ENCODE peak calls at places on chromosomes 4 and X, in ten cellular contexts. G is activated naive CD8-positive, alpha-beta T cell treated with anti-CD3 and anti-CD28 coated beads, Interleukin-2, amount 50 U/mL, for 24 hours; B is C1 segment of cervical spinal cord; C is SK-N-SH; M is anterior cingulate cortex; X is Daoy; Y is NCI-H2029 treated with DMSO at 0.1 percent for 48 hours; H is CD4-positive, alpha-beta T cell; D is hypothalamus; U is choroid plexus epithelial cell. T is an unnamed sample.

GRCh38 chrX:29661290-29661689 is 554.1 kb upstream of the MAGEB2 start:
- DNase-seq in G (no peak), B (no peak), C (no peak), M (no peak), X (no peak), Y (no peak), H (no peak), D (no peak), U (peak; percentile 58), T (no peak)

GRCh38 chr4:2936773-2937145 is 26.4 kb downstream of the NOP14 start:
- DNase-seq in G (peak; percentile 66), B (no peak), C (no peak), M (peak; percentile 54), X (peak; percentile 77), Y (no peak), H (no peak), D (no peak), U (peak; percentile 71), T (peak; percentile 28)

GRCh38 chrX:131213400-131213799 is 75.7 kb downstream of the IGSF1 start:
- DNase-seq in G (no peak), B (no peak), C (no peak), M (no peak), X (no peak), Y (no peak), H (no peak), D (no peak), U (no peak), T (no peak)

GRCh38 chrX:40996886-40997530 is 88.2 kb upstream of the USP9X start:
- DNase-seq in G (no peak), B (no peak), C (peak; percentile 44), M (peak; percentile 55), X (peak; percentile 10), Y (no peak), H (no peak), D (no peak), U (peak; percentile 91), T (no peak)

GRCh38 chrX:48476919-48477318 is 920 bp downstream of the FTSJ1 start:
- DNase-seq in G (no peak), B (no peak), C (no peak), M (no peak), X (no peak), Y (no peak), H (no peak), D (no peak), U (no peak), T (no peak)

GRCh38 chr4:7301846-7302630 is 109.7 kb downstream of the SORCS2 start:
- DNase-seq in G (no peak), B (no peak), C (no peak), M (no peak), X (no peak), Y (no peak), H (no peak), D (no peak), U (no peak), T (no peak)

GRCh38 chr4:73740353-73740778 is at the start of gene CXCL8:
- DNase-seq in G (no peak), B (no peak), C (no peak), M (no peak), X (peak; percentile 88), Y (peak; percentile 61), H (no peak), D (peak; percentile 10), U (peak; percentile 97), T (no peak)

GRCh38 chrX:130339408-130340222 is at the start of gene SLC25A14:
- DNase-seq in G (peak; percentile 66), B (no peak), C (peak; percentile 74), M (peak; percentile 71), X (peak; percentile 83), Y (peak; percentile 33), H (peak; percentile 53), D (peak; percentile 34), U (peak; percentile 72), T (peak; percentile 74)

GRCh38 chr4:62912531-62912930 is 1496.7 kb downstream of the TECRL start:
- DNase-seq in G (no peak), B (no peak), C (no peak), M (no peak), X (no peak), Y (no peak), H (no peak), D (no peak), U (no peak), T (no peak)

GRCh38 chr4:126777649-126778048 is 855.1 kb upstream of the INTU start:
- DNase-seq in G (no peak), B (no peak), C (no peak), M (no peak), X (peak; percentile 12), Y (no peak), H (no peak), D (no peak), U (peak; percentile 84), T (no peak)

GRCh38 chr4:8200302-8200975 is 1.3 kb downstream of the SH3TC1 start:
- DNase-seq in G (no peak), B (no peak), C (no peak), M (no peak), X (no peak), Y (no peak), H (peak; percentile 28), D (no peak), U (peak; percentile 56), T (no peak)

GRCh38 chr4:53563824-53564223 is 27.5 kb downstream of the LNX1 start:
- DNase-seq in G (peak; percentile 15), B (no peak), C (no peak), M (peak; percentile 75), X (peak; percentile 81), Y (no peak), H (no peak), D (no peak), U (peak; percentile 87), T (no peak)

GRCh38 chr4:187209921-187210613 is 486.4 kb upstream of the FAT1 start:
- DNase-seq in G (no peak), B (no peak), C (no peak), M (no peak), X (peak; percentile 55), Y (peak; percentile 17), H (no peak), D (no peak), U (peak; percentile 6), T (no peak)

GRCh38 chr4:126748736-126749135 is 884.0 kb upstream of the INTU start:
- DNase-seq in G (no peak), B (no peak), C (no peak), M (no peak), X (no peak), Y (no peak), H (no peak), D (no peak), U (peak; percentile 11), T (no peak)

GRCh38 chrX:41837270-41837944 is 85.9 kb downstream of the CASK start:
- DNase-seq in G (no peak), B (no peak), C (no peak), M (no peak), X (no peak), Y (no peak), H (no peak), D (no peak), U (no peak), T (no peak)

GRCh38 chr4:155007660-155008176 is 200.7 kb upstream of the NPY2R start:
- DNase-seq in G (no peak), B (no peak), C (no peak), M (no peak), X (no peak), Y (no peak), H (no peak), D (no peak), U (peak; percentile 30), T (no peak)

GRCh38 chrX:46376246-46376885 is 168.9 kb downstream of the ZNF674 start:
- DNase-seq in G (peak; percentile 13), B (no peak), C (no peak), M (peak; percentile 28), X (peak; percentile 44), Y (no peak), H (peak; percentile 3), D (no peak), U (peak; percentile 75), T (no peak)

GRCh38 chrX:16666541-16666940 is 16.6 kb downstream of the S100G start:
- DNase-seq in G (no peak), B (peak; percentile 14), C (no peak), M (peak; percentile 8), X (peak; percentile 46), Y (no peak), H (no peak), D (peak; percentile 12), U (peak; percentile 35), T (no peak)

GRCh38 chr4:72283357-72283756 is 251.6 kb downstream of the NPFFR2 start:
- DNase-seq in G (no peak), B (no peak), C (no peak), M (no peak), X (no peak), Y (no peak), H (no peak), D (no peak), U (no peak), T (no peak)

GRCh38 chrX:68416592-68416991 is 16.7 kb downstream of the OPHN1 start:
- DNase-seq in G (no peak), B (no peak), C (no peak), M (no peak), X (peak; percentile 10), Y (no peak), H (no peak), D (no peak), U (peak; percentile 20), T (no peak)

GRCh38 chr4:26087108-26087507 is 173.1 kb downstream of the SMIM20 start:
- DNase-seq in G (no peak), B (no peak), C (no peak), M (no peak), X (peak; percentile 39), Y (no peak), H (no peak), D (no peak), U (no peak), T (no peak)

GRCh38 chr4:112523764-112524505 is 8.0 kb upstream of the NEUROG2 start:
- DNase-seq in G (peak; percentile 87), B (no peak), C (peak; percentile 36), M (no peak), X (peak; percentile 53), Y (peak; percentile 12), H (peak; percentile 63), D (no peak), U (no peak), T (peak; percentile 64)

GRCh38 chrX:150211988-150212387 is 151.1 kb upstream of the MAMLD1 start:
- DNase-seq in G (no peak), B (no peak), C (no peak), M (no peak), X (no peak), Y (no peak), H (no peak), D (no peak), U (peak; percentile 40), T (no peak)

GRCh38 chrX:318739-319578 is at the start of gene GTPBP6:
- DNase-seq in G (peak; percentile 98), B (no peak), C (peak; percentile 93), M (no peak), X (peak; percentile 98), Y (no peak), H (peak; percentile 98), D (no peak), U (peak; percentile 100), T (peak; percentile 99)

GRCh38 chr4:111562811-111563210 is 582.4 kb upstream of the FAM241A start:
- DNase-seq in G (no peak), B (no peak), C (no peak), M (no peak), X (no peak), Y (no peak), H (no peak), D (no peak), U (no peak), T (no peak)

GRCh38 chr4:141346144-141346543 is 125.4 kb downstream of the ZNF330 start:
- DNase-seq in G (no peak), B (no peak), C (peak; percentile 66), M (peak; percentile 11), X (peak; percentile 5), Y (no peak), H (no peak), D (no peak), U (peak; percentile 82), T (no peak)

GRCh38 chrX:121598356-121598755 is 550.9 kb downstream of the GLUD2 start:
- DNase-seq in G (no peak), B (no peak), C (no peak), M (no peak), X (no peak), Y (no peak), H (no peak), D (no peak), U (no peak), T (no peak)

GRCh38 chrX:129932792-129933321 is 26.9 kb downstream of the UTP14A start:
- DNase-seq in G (peak; percentile 16), B (no peak), C (no peak), M (no peak), X (no peak), Y (no peak), H (no peak), D (no peak), U (no peak), T (no peak)